ENCODE peak calls at places on chromosomes 7 and 10, in seven cellular contexts. Y, B, X, S, T, F and R are unnamed samples.

GRCh38 chr10:110364531-110364937 is 59.8 kb upstream of the SMNDC1 start:
- DNase-seq in Y (no peak), B (no peak), X (no peak), S (no peak), T (no peak), F (no peak), R (no peak)

GRCh38 chr10:27197980-27198645 is 42.5 kb downstream of the ACBD5 start:
- DNase-seq in Y (no peak), B (no peak), X (no peak), S (peak; percentile 18), T (no peak), F (no peak), R (no peak)

GRCh38 chr7:104207348-104207730 is 474 bp downstream of the ORC5 start:
- DNase-seq in Y (no peak), B (peak; percentile 44), X (peak; percentile 32), S (peak; percentile 12), T (no peak), F (no peak), R (no peak)

GRCh38 chr10:125283191-125283590 is 122.8 kb upstream of the CTBP2 start:
- DNase-seq in Y (peak; percentile 21), B (no peak), X (peak; percentile 50), S (no peak), T (no peak), F (no peak), R (peak; percentile 55)

GRCh38 chr7:17183630-17184328 is 114.7 kb upstream of the AHR start:
- DNase-seq in Y (no peak), B (peak; percentile 55), X (no peak), S (no peak), T (no peak), F (no peak), R (no peak)

GRCh38 chr7:12786494-12786893 is 99.1 kb downstream of the ARL4A start:
- DNase-seq in Y (no peak), B (no peak), X (no peak), S (no peak), T (no peak), F (no peak), R (no peak)

GRCh38 chr10:44898665-44899064 is 12.5 kb upstream of the TMEM72 start:
- DNase-seq in Y (no peak), B (no peak), X (no peak), S (no peak), T (no peak), F (no peak), R (no peak)

GRCh38 chr10:121481222-121481621 is 117.0 kb downstream of the FGFR2 start:
- DNase-seq in Y (no peak), B (no peak), X (no peak), S (no peak), T (no peak), F (no peak), R (no peak)

GRCh38 chr10:42898037-42898960 is 115.7 kb downstream of the BMS1 start:
- DNase-seq in Y (no peak), B (no peak), X (no peak), S (no peak), T (no peak), F (no peak), R (no peak)

GRCh38 chr7:146411975-146412374 is 295.4 kb downstream of the CNTNAP2 start:
- DNase-seq in Y (no peak), B (no peak), X (no peak), S (no peak), T (no peak), F (peak; percentile 49), R (peak; percentile 55)

GRCh38 chr7:75985518-75986146 is 8.8 kb downstream of the TMEM120A start:
- DNase-seq in Y (no peak), B (no peak), X (no peak), S (no peak), T (no peak), F (no peak), R (no peak)

GRCh38 chr10:127292888-127293287 is 96.5 kb upstream of the INSYN2A start:
- DNase-seq in Y (no peak), B (no peak), X (no peak), S (no peak), T (no peak), F (no peak), R (no peak)

GRCh38 chr10:80493482-80494021 is 39.4 kb downstream of the TSPAN14 start:
- DNase-seq in Y (no peak), B (peak; percentile 53), X (no peak), S (no peak), T (no peak), F (no peak), R (no peak)

GRCh38 chr7:1611708-1612241 is 41.9 kb upstream of the PSMG3 start:
- DNase-seq in Y (no peak), B (peak; percentile 81), X (peak; percentile 20), S (peak; percentile 73), T (no peak), F (no peak), R (no peak)

GRCh38 chr7:98186452-98187137 is 24.6 kb upstream of the BHLHA15 start:
- DNase-seq in Y (no peak), B (no peak), X (no peak), S (peak; percentile 82), T (no peak), F (no peak), R (no peak)

GRCh38 chr7:31782411-31782991 is 95.5 kb downstream of the PPP1R17 start:
- DNase-seq in Y (peak; percentile 39), B (peak; percentile 77), X (peak; percentile 81), S (peak; percentile 77), T (peak; percentile 16), F (no peak), R (peak; percentile 43)

GRCh38 chr7:134854816-134855215 is 75.4 kb downstream of the CALD1 start:
- DNase-seq in Y (no peak), B (no peak), X (peak; percentile 46), S (peak; percentile 56), T (no peak), F (no peak), R (no peak)

GRCh38 chr10:122350893-122351292 is 23.6 kb upstream of the PLEKHA1 start:
- DNase-seq in Y (no peak), B (no peak), X (no peak), S (no peak), T (no peak), F (no peak), R (no peak)

GRCh38 chr10:105206616-105207015 is 565.5 kb downstream of the SORCS3 start:
- DNase-seq in Y (no peak), B (no peak), X (no peak), S (no peak), T (no peak), F (no peak), R (no peak)

GRCh38 chr10:6201511-6201975 is 1.2 kb upstream of the PFKFB3 start:
- DNase-seq in Y (peak; percentile 48), B (peak; percentile 54), X (peak; percentile 51), S (peak; percentile 70), T (peak; percentile 67), F (peak; percentile 67), R (peak; percentile 59)

GRCh38 chr7:37333075-37333474 is 115.6 kb downstream of the ELMO1 start:
- DNase-seq in Y (no peak), B (no peak), X (no peak), S (no peak), T (no peak), F (no peak), R (no peak)

GRCh38 chr10:52239771-52240170 is 74.3 kb upstream of the DKK1 start:
- DNase-seq in Y (no peak), B (no peak), X (no peak), S (no peak), T (no peak), F (no peak), R (no peak)

GRCh38 chr7:85510287-85510686 is 323.4 kb upstream of the SEMA3D start:
- DNase-seq in Y (no peak), B (peak; percentile 12), X (no peak), S (no peak), T (no peak), F (no peak), R (no peak)

GRCh38 chr7:73742753-73743641 is 4.4 kb upstream of the ABHD11 start:
- DNase-seq in Y (peak; percentile 87), B (peak; percentile 21), X (peak; percentile 99), S (no peak), T (peak; percentile 94), F (peak; percentile 98), R (peak; percentile 99)
- H3K27ac ChIP-seq in Y (peak overlapping the region; percentile 96), B (peak overlapping the region; percentile 21), X (peak overlapping the region; percentile 51), S (no peak overlapping the region), T (peak overlapping the region; percentile 92), F (peak overlapping the region; percentile 97), R (peak overlapping the region; percentile 54)

DNA sequence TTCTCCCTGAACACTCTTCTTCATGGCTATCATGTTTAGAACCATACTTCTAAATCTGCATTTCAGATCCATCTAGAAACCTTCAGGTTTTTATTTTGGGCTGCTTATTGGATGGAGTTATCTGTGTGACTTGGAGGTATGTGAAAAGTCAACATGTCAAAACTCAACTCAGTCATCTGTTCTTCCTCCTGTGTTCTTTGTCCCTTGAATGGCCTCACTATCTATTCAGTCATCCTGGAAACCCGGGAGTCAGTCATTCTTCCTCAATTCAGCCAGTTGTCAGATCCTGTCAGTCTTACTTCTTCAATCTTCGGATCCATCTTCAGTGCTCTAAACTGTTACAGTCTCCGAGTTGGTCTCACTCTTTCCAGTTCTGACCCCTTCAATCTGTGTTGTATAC is 52.2 kb downstream of the VKORC1L1 start:
- DNase-seq in Y (no peak), B (no peak), X (no peak), S (no peak), T (no peak), F (no peak), R (no peak)
- H2AK5ac ChIP-seq in Y (no peak overlapping the region), B (no peak overlapping the region), X (no peak overlapping the region), S (no peak overlapping the region), T (no peak overlapping the region), F (no peak overlapping the region), R (no peak overlapping the region)

DNA sequence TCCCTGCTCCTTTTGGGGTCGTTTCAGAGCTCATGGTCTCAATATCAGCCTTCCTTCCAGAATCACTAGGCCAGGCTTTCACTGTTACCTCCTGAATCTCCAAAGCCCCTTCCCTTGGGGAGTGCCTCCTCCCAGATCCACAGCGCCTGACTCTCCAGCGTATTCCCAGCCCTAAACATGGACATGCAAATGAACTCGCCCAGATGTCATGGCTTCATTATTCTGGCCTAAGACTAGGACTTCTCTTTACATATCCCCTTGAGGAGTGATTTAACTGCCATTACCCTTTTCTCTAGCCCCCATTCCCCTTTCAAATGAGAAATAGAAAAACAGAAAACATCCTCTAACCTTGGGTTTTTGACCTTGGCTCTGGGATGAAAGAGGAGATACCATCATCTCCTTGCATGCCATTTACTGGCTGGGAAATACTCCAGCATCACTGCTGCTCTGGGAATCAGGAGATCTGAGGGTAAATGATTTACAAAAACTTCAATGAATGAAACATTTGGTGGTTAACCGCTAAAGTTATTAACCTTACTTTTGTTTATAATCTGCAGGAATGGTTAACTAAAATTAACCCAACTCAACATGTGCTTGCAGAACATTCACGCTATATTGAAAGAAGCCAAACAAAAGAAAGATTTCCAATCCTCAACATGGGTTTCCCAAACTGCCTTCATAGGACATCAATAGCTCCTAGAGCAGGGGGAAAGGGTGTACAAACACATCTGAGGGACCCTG is 37.0 kb downstream of the FAM171A1 start:
- DNase-seq in Y (no peak), B (peak; percentile 34), X (no peak), S (peak; percentile 89), T (no peak), F (no peak), R (no peak)
- H3K27ac ChIP-seq in Y (no peak overlapping the region), B (peak overlapping the region; percentile 94), X (no peak overlapping the region), S (peak overlapping the region; percentile 49), T (no peak overlapping the region), F (no peak overlapping the region), R (no peak overlapping the region)

DNA sequence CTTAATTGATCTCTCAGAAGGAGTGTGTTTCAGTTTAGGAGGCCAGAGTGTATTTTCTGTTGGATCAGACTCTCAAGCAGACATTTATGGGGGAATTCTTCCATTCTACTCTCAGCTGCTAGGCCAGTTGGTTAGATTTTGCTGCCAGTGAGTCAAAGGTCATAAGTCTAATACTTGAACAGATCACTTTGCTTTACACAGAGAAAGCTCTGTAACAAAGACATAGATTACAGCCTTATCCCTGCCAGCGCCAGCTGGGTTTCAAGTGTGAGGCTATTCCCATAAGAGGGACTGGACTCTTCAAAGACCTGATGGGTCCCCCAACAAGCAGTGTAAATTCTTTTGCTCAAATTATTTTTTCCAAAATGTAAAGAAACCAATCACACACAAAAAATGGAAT is 145.6 kb upstream of the SEMA3C start:
- DNase-seq in Y (no peak), B (peak; percentile 49), X (no peak), S (peak; percentile 36), T (no peak), F (no peak), R (no peak)
- H2AK5ac ChIP-seq in Y (no peak overlapping the region), B (no peak overlapping the region), X (no peak overlapping the region), S (no peak overlapping the region), T (no peak overlapping the region), F (no peak overlapping the region), R (no peak overlapping the region)